ENCODE peak calls at places on chromosomes 13 and 19, in ten cellular contexts. G is body of pancreas, A is tibial nerve, C is tibial artery, H is uterus, I is fibroblast of lung, J is ovary, X is esophagus muscularis mucosa, M is breast epithelium, E is WERI-Rb-1. S is an unnamed sample.

GRCh38 chr19:4061178-4061682 is 5.5 kb downstream of the ZBTB7A start:
- DNase-seq in G (peak; percentile 97), A (peak; percentile 79), C (peak; percentile 89), H (peak; percentile 85), I (no peak), J (peak; percentile 78), X (no peak), M (peak; percentile 89), E (no peak), S (peak; percentile 58)

GRCh38 chr19:18675779-18676178 is 7.7 kb upstream of the CRTC1 start:
- DNase-seq in G (no peak), A (no peak), C (no peak), H (no peak), I (no peak), J (no peak), X (no peak), M (no peak), E (peak; percentile 54), S (no peak)

GRCh38 chr13:28220166-28220565 is 81.8 kb downstream of the PAN3 start:
- DNase-seq in G (no peak), A (no peak), C (no peak), H (no peak), I (peak; percentile 26), J (no peak), X (no peak), M (no peak), E (no peak), S (no peak)

GRCh38 chr13:36681894-36682624 is 8.2 kb downstream of the SERTM1 start:
- DNase-seq in G (no peak), A (no peak), C (no peak), H (no peak), I (no peak), J (no peak), X (no peak), M (no peak), E (no peak), S (no peak)

GRCh38 chr13:94706854-94707399 is 5.4 kb downstream of the SOX21 start:
- DNase-seq in G (no peak), A (no peak), C (no peak), H (no peak), I (no peak), J (no peak), X (no peak), M (no peak), E (no peak), S (no peak)

GRCh38 chr13:23670793-23671192 is 100.6 kb downstream of the TNFRSF19 start:
- DNase-seq in G (no peak), A (no peak), C (no peak), H (no peak), I (peak; percentile 6), J (no peak), X (no peak), M (no peak), E (no peak), S (no peak)

GRCh38 chr19:10228925-10229324 is 2.2 kb downstream of the S1PR2 start:
- DNase-seq in G (peak; percentile 24), A (peak; percentile 31), C (no peak), H (peak; percentile 34), I (peak; percentile 30), J (no peak), X (no peak), M (no peak), E (peak; percentile 35), S (no peak)

GRCh38 chr19:51815038-51815437 is 20.1 kb downstream of the FPR3 start:
- DNase-seq in G (no peak), A (no peak), C (no peak), H (no peak), I (no peak), J (no peak), X (no peak), M (no peak), E (no peak), S (no peak)

GRCh38 chr13:73599232-73600128 is 534.7 kb downstream of the KLF12 start:
- DNase-seq in G (no peak), A (no peak), C (no peak), H (no peak), I (no peak), J (no peak), X (no peak), M (no peak), E (no peak), S (no peak)

GRCh38 chr19:2186071-2186846 is 22.5 kb downstream of the DOT1L start:
- DNase-seq in G (peak; percentile 44), A (peak; percentile 78), C (peak; percentile 91), H (peak; percentile 89), I (peak; percentile 97), J (peak; percentile 85), X (peak; percentile 95), M (peak; percentile 47), E (no peak), S (peak; percentile 95)

DNA sequence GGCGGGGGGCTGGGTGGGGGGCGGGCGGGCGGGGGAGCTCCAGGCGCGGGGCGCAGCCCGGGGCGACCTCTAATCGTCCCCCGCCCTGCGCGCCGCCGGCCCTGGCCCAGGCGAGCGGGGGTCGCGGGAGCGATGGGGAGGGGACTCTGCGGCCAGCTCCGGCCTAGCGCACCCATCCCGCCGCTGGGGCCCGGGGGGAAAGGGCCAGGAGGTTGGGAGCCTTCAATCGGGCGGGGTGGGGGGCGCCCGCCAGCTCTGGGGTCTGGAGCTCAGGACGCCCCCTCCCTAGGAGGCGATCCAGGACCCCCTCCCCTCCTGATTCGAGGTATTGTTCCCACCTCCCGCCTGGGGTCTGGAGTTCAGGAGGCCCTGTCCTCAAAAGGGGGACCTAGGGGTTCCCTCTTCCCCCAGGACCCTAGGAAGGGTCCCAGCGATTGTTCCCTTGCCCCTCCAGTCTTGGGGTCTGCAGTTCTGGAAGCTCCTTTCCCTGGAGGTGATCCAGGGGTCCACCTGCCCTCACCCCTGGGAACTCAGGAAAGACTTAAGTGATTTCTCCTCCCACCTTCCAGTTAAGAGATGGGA is 469 bp downstream of the ZNF358 start:
- DNase-seq in G (no peak), A (no peak), C (no peak), H (no peak), I (no peak), J (peak; percentile 61), X (no peak), M (no peak), E (no peak), S (no peak)
- H3K4me3 ChIP-seq in G (peak overlapping the region; percentile 20), A (peak overlapping the region; percentile 92), C (peak overlapping the region; percentile 83), H (peak overlapping the region; percentile 70), I (peak overlapping the region; percentile 86), J (peak overlapping the region; percentile 58), X (peak overlapping the region; percentile 81), M (peak overlapping the region; percentile 90), E (peak overlapping the region; percentile 36), S (peak overlapping the region; percentile 97)

DNA sequence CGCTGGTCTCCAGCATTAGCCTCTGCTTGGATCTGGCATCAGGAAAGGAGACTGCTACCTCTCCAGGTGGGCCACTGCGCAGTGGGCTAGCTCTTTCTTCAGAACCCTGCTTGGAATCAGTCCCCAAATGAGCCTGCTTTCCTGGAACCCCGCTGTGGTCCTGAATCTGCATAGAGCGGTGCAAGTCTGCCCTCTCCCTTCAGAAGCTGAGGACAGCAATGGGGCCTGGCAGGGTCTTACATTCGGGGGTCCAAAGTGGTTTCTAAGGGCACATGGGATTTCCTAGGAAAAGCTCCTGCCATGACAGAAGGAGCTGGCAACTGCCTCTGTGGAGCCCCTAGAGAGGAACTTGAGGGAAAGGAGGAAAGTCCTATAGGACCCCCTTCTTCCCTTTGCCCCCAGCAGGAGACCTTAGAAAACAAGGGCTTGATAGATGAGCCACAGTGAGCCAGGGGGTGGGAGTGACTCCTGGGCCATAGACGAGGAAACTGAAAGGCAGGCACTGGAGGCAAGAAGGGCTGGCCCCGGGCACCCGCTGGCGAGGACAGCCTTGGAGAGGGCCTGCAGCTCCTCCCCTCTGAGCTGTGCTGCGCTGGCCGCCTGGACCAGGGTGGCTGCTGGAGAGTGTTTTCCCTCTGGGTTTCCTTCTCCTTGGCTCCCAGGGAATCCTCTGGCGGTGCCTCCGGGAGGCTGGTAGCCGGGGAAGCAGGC is 1.4 kb upstream of the VSTM2B start:
- DNase-seq in G (no peak), A (no peak), C (no peak), H (no peak), I (no peak), J (no peak), X (no peak), M (no peak), E (no peak), S (no peak)
- TF ChIP-seq CTCF in G (no peak), A (no peak), C (no peak), H (no peak), I (no peak), J (no peak), X (no peak), M (no peak), E (no peak), S (no peak)

GRCh38 chr13:61965756-61966155 is 550.1 kb upstream of the PCDH20 start:
- DNase-seq in G (no peak), A (no peak), C (no peak), H (no peak), I (no peak), J (no peak), X (no peak), M (no peak), E (no peak), S (no peak)

DNA sequence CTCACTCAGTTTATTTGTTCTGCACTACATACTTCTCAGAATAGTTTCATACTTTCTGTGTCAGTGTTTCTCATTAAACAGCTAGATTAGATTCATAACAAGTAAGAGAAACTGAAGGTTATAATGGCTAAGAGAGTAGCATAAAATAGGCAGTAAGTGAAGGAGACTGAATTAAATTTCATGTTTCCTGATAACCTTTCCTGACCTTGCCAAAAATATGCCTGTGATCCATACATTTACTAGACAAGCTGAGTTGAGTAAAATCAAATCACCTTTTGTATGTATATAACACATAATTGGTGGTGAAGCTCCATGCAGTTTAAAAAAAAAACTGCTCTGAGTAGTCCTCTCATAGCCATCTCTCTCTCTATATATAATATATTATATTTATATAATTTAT is 545.3 kb upstream of the PCDH20 start:
- DNase-seq in G (no peak), A (no peak), C (no peak), H (no peak), I (no peak), J (no peak), X (no peak), M (no peak), E (no peak), S (no peak)
- H3K27ac ChIP-seq in G (no peak overlapping the region), A (no peak overlapping the region), C (no peak overlapping the region), H (no peak overlapping the region), I (no peak overlapping the region), J (no peak overlapping the region), X (no peak overlapping the region), M (no peak overlapping the region), E (no peak overlapping the region), S (no peak overlapping the region)

DNA sequence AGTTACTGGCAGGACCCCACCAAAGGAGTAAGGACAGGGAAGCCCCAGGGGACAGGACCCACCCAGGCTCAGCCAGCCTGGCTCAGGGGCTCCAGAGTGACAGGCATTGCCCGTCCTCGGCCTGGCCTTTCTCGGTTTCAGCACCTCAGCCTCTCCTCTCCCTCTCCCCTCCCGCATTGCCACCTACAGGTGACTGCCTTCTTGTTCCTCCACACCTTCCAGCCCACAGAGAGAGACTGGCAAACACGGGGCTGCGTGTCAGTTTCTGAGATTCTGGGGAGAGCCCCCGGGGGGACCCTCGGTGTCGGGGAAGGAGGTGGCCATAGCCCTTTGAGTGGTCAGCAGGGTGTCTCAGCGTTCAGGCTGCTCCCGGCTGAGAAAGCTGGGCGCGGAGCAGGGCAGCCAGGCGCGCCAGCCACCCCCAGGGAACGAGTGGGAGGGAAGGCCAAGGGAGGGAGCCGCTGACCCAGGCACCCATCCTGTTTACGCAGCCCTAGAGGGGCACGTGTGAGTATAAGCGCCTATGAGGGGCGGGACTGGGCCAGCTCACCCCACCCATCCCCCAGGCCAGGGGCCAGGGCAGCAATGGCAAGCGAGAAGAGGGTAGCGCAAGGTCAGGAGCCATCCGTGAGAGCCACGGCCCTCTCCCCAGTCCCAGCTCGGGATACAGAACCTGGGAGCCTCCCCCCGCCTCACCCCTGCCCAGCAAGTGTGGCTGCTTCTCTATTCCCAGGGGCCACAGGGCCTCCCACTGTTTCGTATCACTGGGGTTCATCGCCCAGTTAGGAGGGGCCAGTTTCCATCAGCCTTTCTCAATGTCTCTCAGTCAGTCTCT is 743 bp upstream of the DMKN start:
- DNase-seq in G (no peak), A (no peak), C (no peak), H (no peak), I (no peak), J (no peak), X (no peak), M (no peak), E (no peak), S (no peak)
- H3K4me3 ChIP-seq in G (no peak overlapping the region), A (no peak overlapping the region), C (no peak overlapping the region), H (no peak overlapping the region), I (no peak overlapping the region), J (no peak overlapping the region), X (no peak overlapping the region), M (peak overlapping the region; percentile 20), E (no peak overlapping the region), S (no peak overlapping the region)

S was measured in ascending aorta.